ENCODE peak calls at places on chromosomes 12 and 14, in eight cellular contexts. V is activated T-helper 1 cell treated with anti-CD3 and anti-CD28 coated beads, Interleukin-12 subunit alpha, Interleukin-12 subunit beta, Interleukin-2, Interleukin-4 antibody, amounts not matched to agents 30 ng/mL and 10 ng/mL and 1 ng/mL, durations not matched to agents 14 hours and 24 hours and 36 hours; B is amniotic stem cell; E is NCI-H1105; A is Calu3; C is naive thymus-derived CD8-positive, alpha-beta T cell; U is thyroid gland; N is GM23248. S is an unnamed sample.
A peak's percentile ranks its signal among the peaks of the same experiment; 100 is the strongest.

GRCh38 chr14:76924363-76925151 is 98.3 kb downstream of the LRRC74A start:
- DNase-seq in V (no peak), B (no peak), E (peak; percentile 99), A (no peak), C (peak; percentile 41), U (peak; percentile 83), N (no peak), S (peak; percentile 95)

GRCh38 chr12:115752913-115753726 is 524.4 kb downstream of the MED13L start:
- DNase-seq in V (no peak), B (peak; percentile 79), E (peak; percentile 59), A (peak; percentile 30), C (no peak), U (peak; percentile 46), N (peak; percentile 81), S (peak; percentile 55)

GRCh38 chr12:51884676-51885229 is 3.1 kb upstream of the ANKRD33 start:
- DNase-seq in V (no peak), B (no peak), E (no peak), A (no peak), C (no peak), U (no peak), N (peak; percentile 42), S (no peak)

GRCh38 chr14:78005325-78005724 is 164.8 kb upstream of the NRXN3 start:
- DNase-seq in V (peak; percentile 40), B (no peak), E (no peak), A (peak; percentile 67), C (no peak), U (no peak), N (peak; percentile 78), S (no peak)

GRCh38 chr14:103361868-103362267 is 23.3 kb upstream of the MARK3 start:
- DNase-seq in V (no peak), B (peak; percentile 71), E (no peak), A (peak; percentile 52), C (no peak), U (no peak), N (peak; percentile 96), S (no peak)

GRCh38 chr14:31270196-31270772 is 62.7 kb upstream of the HECTD1 start:
- DNase-seq in V (no peak), B (no peak), E (no peak), A (peak; percentile 13), C (no peak), U (no peak), N (peak; percentile 31), S (no peak)

GRCh38 chr14:99706121-99706900 is 22.2 kb downstream of the CYP46A1 start:
- DNase-seq in V (no peak), B (no peak), E (no peak), A (no peak), C (no peak), U (no peak), N (no peak), S (no peak)

GRCh38 chr12:119828300-119828699 is 48.8 kb downstream of the CIT start:
- DNase-seq in V (no peak), B (no peak), E (no peak), A (no peak), C (no peak), U (no peak), N (no peak), S (no peak)

GRCh38 chr14:103395245-103395644 is 10.0 kb downstream of the MARK3 start:
- DNase-seq in V (no peak), B (no peak), E (no peak), A (no peak), C (no peak), U (no peak), N (peak; percentile 65), S (no peak)

GRCh38 chr12:127455347-127456265 is 811.4 kb upstream of the TMEM132C start:
- DNase-seq in V (no peak), B (no peak), E (peak; percentile 18), A (no peak), C (no peak), U (no peak), N (peak; percentile 48), S (peak; percentile 38)

GRCh38 chr14:74557691-74558090 is 54.3 kb downstream of the LTBP2 start:
- DNase-seq in V (no peak), B (no peak), E (no peak), A (no peak), C (no peak), U (no peak), N (no peak), S (no peak)

GRCh38 chr12:80269953-80270552 is 170.7 kb downstream of the OTOGL start:
- DNase-seq in V (no peak), B (peak; percentile 16), E (peak; percentile 27), A (peak; percentile 41), C (no peak), U (no peak), N (peak; percentile 67), S (peak; percentile 3)

GRCh38 chr12:56688846-56689113 is 696 bp upstream of the PTGES3 start:
- DNase-seq in V (no peak), B (no peak), E (no peak), A (no peak), C (no peak), U (no peak), N (no peak), S (no peak)